ENCODE peak calls at places on chromosomes 1 and 21, in seven cellular contexts. One of them, this sample, is unnamed.

GRCh38 chr1:153532769-153533599 is 2.8 kb downstream of the S100A6 start:
- DNase-seq in dorsolateral prefrontal cortex: peak
- DNase-seq in fibroblast of the conjunctiva: peak
- DNase-seq in dermis blood vessel endothelial cell: peak
- DNase-seq in NCI-H2081: peak
- DNase-seq in uterus: peak
- DNase-seq in stimulated activated CD8-positive, alpha-beta memory T cell treated with anti-CD3 and anti-CD28 coated beads, Interleukin-15, amount 100 ng/mL, for 1 hour: no peak
- DNase-seq in this sample: peak

GRCh38 chr1:229191066-229191674 is 79.7 kb upstream of the RAB4A start:
- DNase-seq in uterus: no peak
- DNase-seq in fibroblast of the conjunctiva: no peak
- DNase-seq in stimulated activated CD8-positive, alpha-beta memory T cell treated with anti-CD3 and anti-CD28 coated beads, Interleukin-15, amount 100 ng/mL, for 1 hour: no peak
- DNase-seq in NCI-H2081: no peak
- DNase-seq in dermis blood vessel endothelial cell: no peak
- DNase-seq in dorsolateral prefrontal cortex: no peak
- DNase-seq in this sample: no peak

GRCh38 chr1:33633019-33633801 is 160.8 kb downstream of the ZSCAN20 start:
- DNase-seq in NCI-H2081: peak
- DNase-seq in fibroblast of the conjunctiva: peak
- DNase-seq in uterus: peak
- DNase-seq in dermis blood vessel endothelial cell: peak
- DNase-seq in stimulated activated CD8-positive, alpha-beta memory T cell treated with anti-CD3 and anti-CD28 coated beads, Interleukin-15, amount 100 ng/mL, for 1 hour: peak
- DNase-seq in dorsolateral prefrontal cortex: peak
- DNase-seq in this sample: peak

GRCh38 chr1:26848947-26849774 is 13.8 kb upstream of the SFN start:
- DNase-seq in uterus: peak
- DNase-seq in NCI-H2081: no peak
- DNase-seq in fibroblast of the conjunctiva: peak
- DNase-seq in stimulated activated CD8-positive, alpha-beta memory T cell treated with anti-CD3 and anti-CD28 coated beads, Interleukin-15, amount 100 ng/mL, for 1 hour: no peak
- DNase-seq in dermis blood vessel endothelial cell: peak
- DNase-seq in dorsolateral prefrontal cortex: no peak
- DNase-seq in this sample: no peak

GRCh38 chr1:214402583-214403216 is 121.7 kb downstream of the SMYD2 start:
- DNase-seq in uterus: no peak
- DNase-seq in dorsolateral prefrontal cortex: no peak
- DNase-seq in NCI-H2081: no peak
- DNase-seq in dermis blood vessel endothelial cell: peak
- DNase-seq in fibroblast of the conjunctiva: no peak
- DNase-seq in stimulated activated CD8-positive, alpha-beta memory T cell treated with anti-CD3 and anti-CD28 coated beads, Interleukin-15, amount 100 ng/mL, for 1 hour: no peak
- DNase-seq in this sample: no peak

GRCh38 chr1:173164686-173165085 is 42.4 kb downstream of the TNFSF4 start:
- DNase-seq in dorsolateral prefrontal cortex: no peak
- DNase-seq in NCI-H2081: no peak
- DNase-seq in stimulated activated CD8-positive, alpha-beta memory T cell treated with anti-CD3 and anti-CD28 coated beads, Interleukin-15, amount 100 ng/mL, for 1 hour: no peak
- DNase-seq in fibroblast of the conjunctiva: no peak
- DNase-seq in dermis blood vessel endothelial cell: no peak
- DNase-seq in uterus: no peak
- DNase-seq in this sample: no peak

GRCh38 chr1:236888903-236889302 is 93.8 kb downstream of the MTR start:
- DNase-seq in dermis blood vessel endothelial cell: no peak
- DNase-seq in dorsolateral prefrontal cortex: peak
- DNase-seq in stimulated activated CD8-positive, alpha-beta memory T cell treated with anti-CD3 and anti-CD28 coated beads, Interleukin-15, amount 100 ng/mL, for 1 hour: no peak
- DNase-seq in uterus: peak
- DNase-seq in NCI-H2081: peak
- DNase-seq in fibroblast of the conjunctiva: no peak
- DNase-seq in this sample: no peak

GRCh38 chr1:183139281-183139942 is 46.7 kb upstream of the LAMC2 start:
- DNase-seq in dermis blood vessel endothelial cell: peak
- DNase-seq in stimulated activated CD8-positive, alpha-beta memory T cell treated with anti-CD3 and anti-CD28 coated beads, Interleukin-15, amount 100 ng/mL, for 1 hour: no peak
- DNase-seq in NCI-H2081: no peak
- DNase-seq in fibroblast of the conjunctiva: no peak
- DNase-seq in uterus: no peak
- DNase-seq in dorsolateral prefrontal cortex: no peak
- DNase-seq in this sample: no peak

GRCh38 chr1:236754525-236755210 is 40.4 kb upstream of the MTR start:
- DNase-seq in dermis blood vessel endothelial cell: no peak
- DNase-seq in uterus: no peak
- DNase-seq in dorsolateral prefrontal cortex: no peak
- DNase-seq in stimulated activated CD8-positive, alpha-beta memory T cell treated with anti-CD3 and anti-CD28 coated beads, Interleukin-15, amount 100 ng/mL, for 1 hour: no peak
- DNase-seq in fibroblast of the conjunctiva: no peak
- DNase-seq in NCI-H2081: no peak
- DNase-seq in this sample: no peak

GRCh38 chr1:151934048-151934493 is 24.8 kb upstream of the THEM4 start:
- DNase-seq in uterus: peak
- DNase-seq in dorsolateral prefrontal cortex: no peak
- DNase-seq in dermis blood vessel endothelial cell: peak
- DNase-seq in fibroblast of the conjunctiva: no peak
- DNase-seq in NCI-H2081: peak
- DNase-seq in stimulated activated CD8-positive, alpha-beta memory T cell treated with anti-CD3 and anti-CD28 coated beads, Interleukin-15, amount 100 ng/mL, for 1 hour: no peak
- DNase-seq in this sample: peak

GRCh38 chr1:21311016-21311415 is 20.8 kb upstream of the ECE1 start:
- DNase-seq in uterus: no peak
- DNase-seq in fibroblast of the conjunctiva: no peak
- DNase-seq in NCI-H2081: no peak
- DNase-seq in stimulated activated CD8-positive, alpha-beta memory T cell treated with anti-CD3 and anti-CD28 coated beads, Interleukin-15, amount 100 ng/mL, for 1 hour: no peak
- DNase-seq in dermis blood vessel endothelial cell: no peak
- DNase-seq in dorsolateral prefrontal cortex: peak
- DNase-seq in this sample: no peak

GRCh38 chr1:12087797-12088314 is 24.8 kb downstream of the TNFRSF8 start:
- DNase-seq in fibroblast of the conjunctiva: no peak
- DNase-seq in NCI-H2081: no peak
- DNase-seq in dorsolateral prefrontal cortex: no peak
- DNase-seq in uterus: no peak
- DNase-seq in dermis blood vessel endothelial cell: no peak
- DNase-seq in stimulated activated CD8-positive, alpha-beta memory T cell treated with anti-CD3 and anti-CD28 coated beads, Interleukin-15, amount 100 ng/mL, for 1 hour: no peak
- DNase-seq in this sample: no peak

GRCh38 chr1:28236656-28237331 is 870 bp downstream of the ATP5IF1 start:
- DNase-seq in dorsolateral prefrontal cortex: no peak
- DNase-seq in fibroblast of the conjunctiva: no peak
- DNase-seq in dermis blood vessel endothelial cell: peak
- DNase-seq in NCI-H2081: no peak
- DNase-seq in stimulated activated CD8-positive, alpha-beta memory T cell treated with anti-CD3 and anti-CD28 coated beads, Interleukin-15, amount 100 ng/mL, for 1 hour: no peak
- DNase-seq in uterus: no peak
- DNase-seq in this sample: no peak

GRCh38 chr21:39189857-39190604 is 6.8 kb upstream of the PSMG1 start:
- DNase-seq in NCI-H2081: no peak
- DNase-seq in uterus: no peak
- DNase-seq in dermis blood vessel endothelial cell: no peak
- DNase-seq in dorsolateral prefrontal cortex: no peak
- DNase-seq in fibroblast of the conjunctiva: no peak
- DNase-seq in stimulated activated CD8-positive, alpha-beta memory T cell treated with anti-CD3 and anti-CD28 coated beads, Interleukin-15, amount 100 ng/mL, for 1 hour: no peak
- DNase-seq in this sample: no peak

GRCh38 chr1:9730096-9730901 is 78.8 kb downstream of the PIK3CD start:
- DNase-seq in dermis blood vessel endothelial cell: no peak
- DNase-seq in uterus: no peak
- DNase-seq in fibroblast of the conjunctiva: no peak
- DNase-seq in NCI-H2081: no peak
- DNase-seq in stimulated activated CD8-positive, alpha-beta memory T cell treated with anti-CD3 and anti-CD28 coated beads, Interleukin-15, amount 100 ng/mL, for 1 hour: no peak
- DNase-seq in dorsolateral prefrontal cortex: no peak
- DNase-seq in this sample: no peak

GRCh38 chr1:2541619-2542246 is 11.7 kb upstream of the HES5 start:
- DNase-seq in stimulated activated CD8-positive, alpha-beta memory T cell treated with anti-CD3 and anti-CD28 coated beads, Interleukin-15, amount 100 ng/mL, for 1 hour: no peak
- DNase-seq in NCI-H2081: no peak
- DNase-seq in dermis blood vessel endothelial cell: no peak
- DNase-seq in uterus: no peak
- DNase-seq in dorsolateral prefrontal cortex: no peak
- DNase-seq in fibroblast of the conjunctiva: no peak
- DNase-seq in this sample: peak

GRCh38 chr1:12159826-12160225 is 7.0 kb upstream of the TNFRSF1B start:
- DNase-seq in uterus: no peak
- DNase-seq in NCI-H2081: no peak
- DNase-seq in dermis blood vessel endothelial cell: no peak
- DNase-seq in stimulated activated CD8-positive, alpha-beta memory T cell treated with anti-CD3 and anti-CD28 coated beads, Interleukin-15, amount 100 ng/mL, for 1 hour: no peak
- DNase-seq in fibroblast of the conjunctiva: no peak
- DNase-seq in dorsolateral prefrontal cortex: no peak
- DNase-seq in this sample: no peak

GRCh38 chr1:81325404-81325803 is 475.3 kb upstream of the ADGRL2 start:
- DNase-seq in dermis blood vessel endothelial cell: no peak
- DNase-seq in dorsolateral prefrontal cortex: no peak
- DNase-seq in uterus: no peak
- DNase-seq in stimulated activated CD8-positive, alpha-beta memory T cell treated with anti-CD3 and anti-CD28 coated beads, Interleukin-15, amount 100 ng/mL, for 1 hour: no peak
- DNase-seq in fibroblast of the conjunctiva: no peak
- DNase-seq in NCI-H2081: no peak
- DNase-seq in this sample: no peak

GRCh38 chr1:15326691-15327530 is 79.9 kb downstream of the FHAD1 start:
- DNase-seq in uterus: no peak
- DNase-seq in fibroblast of the conjunctiva: peak
- DNase-seq in stimulated activated CD8-positive, alpha-beta memory T cell treated with anti-CD3 and anti-CD28 coated beads, Interleukin-15, amount 100 ng/mL, for 1 hour: no peak
- DNase-seq in dorsolateral prefrontal cortex: no peak
- DNase-seq in NCI-H2081: no peak
- DNase-seq in dermis blood vessel endothelial cell: no peak
- DNase-seq in this sample: peak

GRCh38 chr1:85495556-85495955 is 30.6 kb upstream of the DDAH1 start:
- DNase-seq in fibroblast of the conjunctiva: no peak
- DNase-seq in uterus: no peak
- DNase-seq in dermis blood vessel endothelial cell: no peak
- DNase-seq in dorsolateral prefrontal cortex: no peak
- DNase-seq in stimulated activated CD8-positive, alpha-beta memory T cell treated with anti-CD3 and anti-CD28 coated beads, Interleukin-15, amount 100 ng/mL, for 1 hour: no peak
- DNase-seq in NCI-H2081: no peak
- DNase-seq in this sample: no peak

GRCh38 chr1:218480691-218481099 is 135.6 kb downstream of the TGFB2 start:
- DNase-seq in stimulated activated CD8-positive, alpha-beta memory T cell treated with anti-CD3 and anti-CD28 coated beads, Interleukin-15, amount 100 ng/mL, for 1 hour: no peak
- DNase-seq in uterus: no peak
- DNase-seq in fibroblast of the conjunctiva: no peak
- DNase-seq in NCI-H2081: no peak
- DNase-seq in dermis blood vessel endothelial cell: peak
- DNase-seq in dorsolateral prefrontal cortex: no peak
- DNase-seq in this sample: no peak

GRCh38 chr1:27044613-27045091 is 32.0 kb upstream of the TENT5B start:
- DNase-seq in NCI-H2081: peak
- DNase-seq in dermis blood vessel endothelial cell: peak
- DNase-seq in fibroblast of the conjunctiva: peak
- DNase-seq in uterus: peak
- DNase-seq in dorsolateral prefrontal cortex: peak
- DNase-seq in stimulated activated CD8-positive, alpha-beta memory T cell treated with anti-CD3 and anti-CD28 coated beads, Interleukin-15, amount 100 ng/mL, for 1 hour: peak
- DNase-seq in this sample: peak

GRCh38 chr1:163144418-163144817 is 58.3 kb downstream of the RGS5 start:
- DNase-seq in fibroblast of the conjunctiva: no peak
- DNase-seq in NCI-H2081: no peak
- DNase-seq in uterus: no peak
- DNase-seq in stimulated activated CD8-positive, alpha-beta memory T cell treated with anti-CD3 and anti-CD28 coated beads, Interleukin-15, amount 100 ng/mL, for 1 hour: no peak
- DNase-seq in dorsolateral prefrontal cortex: no peak
- DNase-seq in dermis blood vessel endothelial cell: no peak
- DNase-seq in this sample: no peak

GRCh38 chr1:28510350-28511223 is 4.7 kb downstream of the RCC1 start:
- DNase-seq in fibroblast of the conjunctiva: no peak
- DNase-seq in dermis blood vessel endothelial cell: peak
- DNase-seq in stimulated activated CD8-positive, alpha-beta memory T cell treated with anti-CD3 and anti-CD28 coated beads, Interleukin-15, amount 100 ng/mL, for 1 hour: no peak
- DNase-seq in NCI-H2081: peak
- DNase-seq in uterus: no peak
- DNase-seq in dorsolateral prefrontal cortex: no peak
- DNase-seq in this sample: no peak

GRCh38 chr21:36915701-36916075 is 50.8 kb downstream of the HLCS start:
- DNase-seq in stimulated activated CD8-positive, alpha-beta memory T cell treated with anti-CD3 and anti-CD28 coated beads, Interleukin-15, amount 100 ng/mL, for 1 hour: no peak
- DNase-seq in uterus: no peak
- DNase-seq in dermis blood vessel endothelial cell: no peak
- DNase-seq in NCI-H2081: no peak
- DNase-seq in dorsolateral prefrontal cortex: no peak
- DNase-seq in fibroblast of the conjunctiva: no peak
- DNase-seq in this sample: no peak

GRCh38 chr1:32873484-32873883 is 2.8 kb upstream of the FNDC5 start:
- DNase-seq in fibroblast of the conjunctiva: no peak
- DNase-seq in dorsolateral prefrontal cortex: no peak
- DNase-seq in dermis blood vessel endothelial cell: no peak
- DNase-seq in stimulated activated CD8-positive, alpha-beta memory T cell treated with anti-CD3 and anti-CD28 coated beads, Interleukin-15, amount 100 ng/mL, for 1 hour: no peak
- DNase-seq in NCI-H2081: no peak
- DNase-seq in uterus: no peak
- DNase-seq in this sample: no peak

GRCh38 chr1:20371411-20371810 is 80.7 kb downstream of the VWA5B1 start:
- DNase-seq in dorsolateral prefrontal cortex: no peak
- DNase-seq in NCI-H2081: no peak
- DNase-seq in stimulated activated CD8-positive, alpha-beta memory T cell treated with anti-CD3 and anti-CD28 coated beads, Interleukin-15, amount 100 ng/mL, for 1 hour: no peak
- DNase-seq in uterus: no peak
- DNase-seq in fibroblast of the conjunctiva: no peak
- DNase-seq in dermis blood vessel endothelial cell: peak
- DNase-seq in this sample: no peak

GRCh38 chr1:63867429-63868176 is 93.8 kb downstream of the ROR1 start:
- DNase-seq in dermis blood vessel endothelial cell: no peak
- DNase-seq in NCI-H2081: no peak
- DNase-seq in stimulated activated CD8-positive, alpha-beta memory T cell treated with anti-CD3 and anti-CD28 coated beads, Interleukin-15, amount 100 ng/mL, for 1 hour: no peak
- DNase-seq in uterus: peak
- DNase-seq in fibroblast of the conjunctiva: no peak
- DNase-seq in dorsolateral prefrontal cortex: peak
- DNase-seq in this sample: no peak

GRCh38 chr1:154546264-154547043 is 12.0 kb downstream of the UBE2Q1 start:
- DNase-seq in uterus: no peak
- DNase-seq in dermis blood vessel endothelial cell: peak
- DNase-seq in NCI-H2081: peak
- DNase-seq in fibroblast of the conjunctiva: peak
- DNase-seq in stimulated activated CD8-positive, alpha-beta memory T cell treated with anti-CD3 and anti-CD28 coated beads, Interleukin-15, amount 100 ng/mL, for 1 hour: no peak
- DNase-seq in dorsolateral prefrontal cortex: peak
- DNase-seq in this sample: peak

GRCh38 chr1:171357179-171357578 is 43.2 kb downstream of the FMO4 start:
- DNase-seq in NCI-H2081: no peak
- DNase-seq in dermis blood vessel endothelial cell: no peak
- DNase-seq in uterus: no peak
- DNase-seq in stimulated activated CD8-positive, alpha-beta memory T cell treated with anti-CD3 and anti-CD28 coated beads, Interleukin-15, amount 100 ng/mL, for 1 hour: no peak
- DNase-seq in fibroblast of the conjunctiva: no peak
- DNase-seq in dorsolateral prefrontal cortex: no peak
- DNase-seq in this sample: no peak

GRCh38 chr1:10939654-10940450 is 72.6 kb upstream of the TARDBP start:
- DNase-seq in uterus: no peak
- DNase-seq in stimulated activated CD8-positive, alpha-beta memory T cell treated with anti-CD3 and anti-CD28 coated beads, Interleukin-15, amount 100 ng/mL, for 1 hour: no peak
- DNase-seq in NCI-H2081: no peak
- DNase-seq in dermis blood vessel endothelial cell: no peak
- DNase-seq in fibroblast of the conjunctiva: no peak
- DNase-seq in dorsolateral prefrontal cortex: no peak
- DNase-seq in this sample: no peak

GRCh38 chr1:246139745-246140182 is 367.3 kb downstream of the SMYD3 start:
- DNase-seq in stimulated activated CD8-positive, alpha-beta memory T cell treated with anti-CD3 and anti-CD28 coated beads, Interleukin-15, amount 100 ng/mL, for 1 hour: no peak
- DNase-seq in uterus: no peak
- DNase-seq in dermis blood vessel endothelial cell: peak
- DNase-seq in dorsolateral prefrontal cortex: no peak
- DNase-seq in NCI-H2081: no peak
- DNase-seq in fibroblast of the conjunctiva: peak
- DNase-seq in this sample: no peak

GRCh38 chr1:226217273-226217672 is 6.2 kb upstream of the MIXL1 start:
- DNase-seq in NCI-H2081: no peak
- DNase-seq in dermis blood vessel endothelial cell: peak
- DNase-seq in dorsolateral prefrontal cortex: no peak
- DNase-seq in stimulated activated CD8-positive, alpha-beta memory T cell treated with anti-CD3 and anti-CD28 coated beads, Interleukin-15, amount 100 ng/mL, for 1 hour: no peak
- DNase-seq in fibroblast of the conjunctiva: no peak
- DNase-seq in uterus: no peak
- DNase-seq in this sample: no peak

GRCh38 chr1:4003846-4004505 is 103.9 kb upstream of the C1orf174 start:
- DNase-seq in dorsolateral prefrontal cortex: no peak
- DNase-seq in NCI-H2081: no peak
- DNase-seq in uterus: no peak
- DNase-seq in fibroblast of the conjunctiva: no peak
- DNase-seq in dermis blood vessel endothelial cell: no peak
- DNase-seq in stimulated activated CD8-positive, alpha-beta memory T cell treated with anti-CD3 and anti-CD28 coated beads, Interleukin-15, amount 100 ng/mL, for 1 hour: no peak
- DNase-seq in this sample: no peak

This sample was measured in COR-L47.